ENCODE peak calls at places on chromosomes 16 and 17, in four cellular contexts. One of them, this sample, is unnamed.

GRCh38 chr17:2724783-2725164 is 13.2 kb upstream of the CLUH start:
- DNase-seq in mesenteric fat pad: no peak
- DNase-seq in activated CD8-positive, alpha-beta T cell treated with anti-CD3 and anti-CD28 coated beads, Interleukin-2, amount 10 ng/mL, durations not matched to agents 7 days and 5 days: peak; percentile 34
- DNase-seq in left ventricle myocardium inferior: no peak
- DNase-seq in this sample: peak; percentile 39

GRCh38 chr17:77507116-77507885 is 366.5 kb downstream of the SEC14L1 start:
- DNase-seq in mesenteric fat pad: peak; percentile 79
- DNase-seq in activated CD8-positive, alpha-beta T cell treated with anti-CD3 and anti-CD28 coated beads, Interleukin-2, amount 10 ng/mL, durations not matched to agents 7 days and 5 days: no peak
- DNase-seq in left ventricle myocardium inferior: no peak
- DNase-seq in this sample: no peak

GRCh38 chr17:218711-219110 is 37.3 kb upstream of the DOC2B start:
- DNase-seq in mesenteric fat pad: no peak
- DNase-seq in activated CD8-positive, alpha-beta T cell treated with anti-CD3 and anti-CD28 coated beads, Interleukin-2, amount 10 ng/mL, durations not matched to agents 7 days and 5 days: no peak
- DNase-seq in left ventricle myocardium inferior: no peak
- DNase-seq in this sample: no peak

GRCh38 chr17:38885728-38886642 is 16.1 kb downstream of the LASP1 start:
- DNase-seq in mesenteric fat pad: no peak
- DNase-seq in activated CD8-positive, alpha-beta T cell treated with anti-CD3 and anti-CD28 coated beads, Interleukin-2, amount 10 ng/mL, durations not matched to agents 7 days and 5 days: no peak
- DNase-seq in left ventricle myocardium inferior: no peak
- DNase-seq in this sample: no peak

GRCh38 chr16:57633383-57634064 is 5.1 kb downstream of the ADGRG1 start:
- DNase-seq in mesenteric fat pad: no peak
- DNase-seq in activated CD8-positive, alpha-beta T cell treated with anti-CD3 and anti-CD28 coated beads, Interleukin-2, amount 10 ng/mL, durations not matched to agents 7 days and 5 days: no peak
- DNase-seq in left ventricle myocardium inferior: no peak
- DNase-seq in this sample: no peak

GRCh38 chr17:43891851-43892671 is 15.3 kb downstream of the MPP2 start:
- DNase-seq in mesenteric fat pad: no peak
- DNase-seq in activated CD8-positive, alpha-beta T cell treated with anti-CD3 and anti-CD28 coated beads, Interleukin-2, amount 10 ng/mL, durations not matched to agents 7 days and 5 days: no peak
- DNase-seq in left ventricle myocardium inferior: no peak
- DNase-seq in this sample: peak; percentile 29

GRCh38 chr16:10557750-10558149 is 22.6 kb downstream of the EMP2 start:
- DNase-seq in mesenteric fat pad: no peak
- DNase-seq in activated CD8-positive, alpha-beta T cell treated with anti-CD3 and anti-CD28 coated beads, Interleukin-2, amount 10 ng/mL, durations not matched to agents 7 days and 5 days: no peak
- DNase-seq in left ventricle myocardium inferior: no peak
- DNase-seq in this sample: no peak

GRCh38 chr16:23104032-23104955 is 45.0 kb downstream of the USP31 start:
- DNase-seq in mesenteric fat pad: no peak
- DNase-seq in activated CD8-positive, alpha-beta T cell treated with anti-CD3 and anti-CD28 coated beads, Interleukin-2, amount 10 ng/mL, durations not matched to agents 7 days and 5 days: no peak
- DNase-seq in left ventricle myocardium inferior: no peak
- DNase-seq in this sample: no peak

GRCh38 chr17:13395872-13396271 is 205.9 kb downstream of the HS3ST3A1 start:
- DNase-seq in mesenteric fat pad: no peak
- DNase-seq in activated CD8-positive, alpha-beta T cell treated with anti-CD3 and anti-CD28 coated beads, Interleukin-2, amount 10 ng/mL, durations not matched to agents 7 days and 5 days: no peak
- DNase-seq in left ventricle myocardium inferior: no peak
- DNase-seq in this sample: no peak

GRCh38 chr16:89983550-89983949 is 35.0 kb downstream of the DEF8 start:
- DNase-seq in mesenteric fat pad: no peak
- DNase-seq in activated CD8-positive, alpha-beta T cell treated with anti-CD3 and anti-CD28 coated beads, Interleukin-2, amount 10 ng/mL, durations not matched to agents 7 days and 5 days: no peak
- DNase-seq in left ventricle myocardium inferior: no peak
- DNase-seq in this sample: no peak

GRCh38 chr16:49617016-49617569 is 238.8 kb downstream of the ZNF423 start:
- DNase-seq in mesenteric fat pad: no peak
- DNase-seq in activated CD8-positive, alpha-beta T cell treated with anti-CD3 and anti-CD28 coated beads, Interleukin-2, amount 10 ng/mL, durations not matched to agents 7 days and 5 days: no peak
- DNase-seq in left ventricle myocardium inferior: no peak
- DNase-seq in this sample: no peak

GRCh38 chr17:78970834-78971763 is 8.6 kb downstream of the LGALS3BP start:
- DNase-seq in mesenteric fat pad: no peak
- DNase-seq in activated CD8-positive, alpha-beta T cell treated with anti-CD3 and anti-CD28 coated beads, Interleukin-2, amount 10 ng/mL, durations not matched to agents 7 days and 5 days: peak; percentile 87
- DNase-seq in left ventricle myocardium inferior: peak; percentile 85
- DNase-seq in this sample: peak; percentile 75

GRCh38 chr17:9824094-9824493 is 1.6 kb upstream of the GLP2R start:
- DNase-seq in mesenteric fat pad: peak; percentile 51
- DNase-seq in activated CD8-positive, alpha-beta T cell treated with anti-CD3 and anti-CD28 coated beads, Interleukin-2, amount 10 ng/mL, durations not matched to agents 7 days and 5 days: no peak
- DNase-seq in left ventricle myocardium inferior: no peak
- DNase-seq in this sample: peak; percentile 6

GRCh38 chr17:68260051-68260762 is 12.4 kb downstream of the AMZ2 start:
- DNase-seq in mesenteric fat pad: no peak
- DNase-seq in activated CD8-positive, alpha-beta T cell treated with anti-CD3 and anti-CD28 coated beads, Interleukin-2, amount 10 ng/mL, durations not matched to agents 7 days and 5 days: no peak
- DNase-seq in left ventricle myocardium inferior: no peak
- DNase-seq in this sample: no peak

GRCh38 chr17:72423718-72424117 is 302.9 kb downstream of the SOX9 start:
- DNase-seq in mesenteric fat pad: no peak
- DNase-seq in activated CD8-positive, alpha-beta T cell treated with anti-CD3 and anti-CD28 coated beads, Interleukin-2, amount 10 ng/mL, durations not matched to agents 7 days and 5 days: no peak
- DNase-seq in left ventricle myocardium inferior: no peak
- DNase-seq in this sample: no peak

GRCh38 chr17:14301761-14302401 is 1.0 kb downstream of the HS3ST3B1 start:
- DNase-seq in mesenteric fat pad: no peak
- DNase-seq in activated CD8-positive, alpha-beta T cell treated with anti-CD3 and anti-CD28 coated beads, Interleukin-2, amount 10 ng/mL, durations not matched to agents 7 days and 5 days: peak; percentile 78
- DNase-seq in left ventricle myocardium inferior: peak; percentile 33
- DNase-seq in this sample: peak; percentile 62

This sample was measured in EH.